ENCODE peak calls at places on chromosomes 13 and 19, in five cellular contexts. K is ELR, L is neuronal stem cell, V is T-helper 1 cell, P is foreskin fibroblast. C is an unnamed sample.

GRCh38 chr19:47107953-47108746 is 5.4 kb downstream of the ZC3H4 start:
- DNase-seq in K (peak), L (no peak), V (no peak), P (no peak), C (no peak)

GRCh38 chr13:26498524-26499208 is 58.8 kb upstream of the WASF3 start:
- DNase-seq in K (peak), L (no peak), V (no peak), P (no peak), C (peak)

GRCh38 chr13:79799466-79799865 is 318.5 kb downstream of the NDFIP2 start:
- DNase-seq in K (no peak), L (no peak), V (no peak), P (peak), C (no peak)

GRCh38 chr13:73521291-73521626 is 462.5 kb downstream of the KLF5 start:
- DNase-seq in K (no peak), L (no peak), V (no peak), P (no peak), C (no peak)

GRCh38 chr13:34372581-34372980 is 554.6 kb downstream of the RFC3 start:
- DNase-seq in K (peak), L (no peak), V (no peak), P (no peak), C (no peak)

GRCh38 chr13:66691149-66691548 is 539.0 kb downstream of the PCDH9 start:
- DNase-seq in K (no peak), L (no peak), V (no peak), P (no peak), C (no peak)

GRCh38 chr13:46914341-46914740 is 17.5 kb upstream of the HTR2A start:
- DNase-seq in K (no peak), L (no peak), V (no peak), P (no peak), C (no peak)

GRCh38 chr19:32339988-32340874 is 5.2 kb upstream of the ZNF507 start:
- DNase-seq in K (peak), L (no peak), V (no peak), P (no peak), C (no peak)

GRCh38 chr19:8355631-8356402 is 8.1 kb upstream of the ANGPTL4 start:
- DNase-seq in K (peak), L (no peak), V (no peak), P (peak), C (peak)

GRCh38 chr13:69769637-69770036 is 338.0 kb upstream of the ATXN8OS start:
- DNase-seq in K (no peak), L (no peak), V (no peak), P (no peak), C (no peak)

GRCh38 chr19:47713046-47714021 is at the start of gene EHD2:
- DNase-seq in K (peak), L (no peak), V (no peak), P (peak), C (peak)

GRCh38 chr13:33543089-33543459 is 257.5 kb upstream of the STARD13 start:
- DNase-seq in K (no peak), L (no peak), V (no peak), P (no peak), C (no peak)

GRCh38 chr19:41957838-41958366 is 1.2 kb downstream of the RABAC1 start:
- DNase-seq in K (peak), L (peak), V (no peak), P (peak), C (peak)

GRCh38 chr13:40599722-40600121 is 66.7 kb downstream of the FOXO1 start:
- DNase-seq in K (no peak), L (no peak), V (no peak), P (no peak), C (no peak)

GRCh38 chr19:1109697-1110671 is 6.2 kb downstream of the GPX4 start:
- DNase-seq in K (no peak), L (no peak), V (no peak), P (no peak), C (no peak)

GRCh38 chr13:79128158-79128557 is 277.9 kb downstream of the RBM26 start:
- DNase-seq in K (peak), L (no peak), V (no peak), P (no peak), C (peak)